ENCODE peak calls at places on chromosome 22, in four cellular contexts. B, C, N and Q are unnamed samples.
A peak's percentile ranks its signal among the peaks of the same experiment; 100 is the strongest.

GRCh38 chr22:20904008-20904979 is 12.9 kb upstream of the CRKL start:
- DNase-seq in B (no peak), C (no peak), N (no peak), Q (peak; percentile 96)

GRCh38 chr22:41564563-41564962 is 3.8 kb downstream of the CSDC2 start:
- DNase-seq in B (no peak), C (no peak), N (no peak), Q (peak; percentile 40)

GRCh38 chr22:31442768-31443489 is 43.5 kb downstream of the DRG1 start:
- DNase-seq in B (no peak), C (no peak), N (no peak), Q (no peak)

GRCh38 chr22:39311592-39312400 is 7.6 kb downstream of the RPL3 start:
- DNase-seq in B (no peak), C (peak; percentile 72), N (no peak), Q (no peak)

GRCh38 chr22:26362471-26362870 is 66.6 kb upstream of the ASPHD2 start:
- DNase-seq in B (no peak), C (no peak), N (no peak), Q (no peak)

GRCh38 chr22:23394525-23395326 is 185.4 kb downstream of the IGLL1 start:
- DNase-seq in B (no peak), C (no peak), N (no peak), Q (no peak)

GRCh38 chr22:22161924-22162851 is 82.4 kb upstream of the VPREB1 start:
- DNase-seq in B (no peak), C (no peak), N (no peak), Q (no peak)

GRCh38 chr22:20403779-20404140 is 9.8 kb downstream of the ZNF74 start:
- DNase-seq in B (no peak), C (no peak), N (no peak), Q (no peak)

GRCh38 chr22:17920145-17920605 is 104.2 kb downstream of the MICAL3 start:
- DNase-seq in B (no peak), C (peak; percentile 68), N (no peak), Q (peak; percentile 71)

GRCh38 chr22:18035740-18036139 is 11.4 kb upstream of the MICAL3 start:
- DNase-seq in B (no peak), C (peak; percentile 50), N (no peak), Q (no peak)

GRCh38 chr22:48703265-48703941 is 1124.3 kb downstream of the BRD1 start:
- DNase-seq in B (no peak), C (no peak), N (no peak), Q (no peak)

GRCh38 chr22:27919943-27920755 is 1.1 kb upstream of the PITPNB start:
- DNase-seq in B (peak; percentile 54), C (peak; percentile 60), N (no peak), Q (peak; percentile 85)

GRCh38 chr22:34760276-34761008 is 305.5 kb upstream of the ISX start:
- DNase-seq in B (no peak), C (no peak), N (no peak), Q (no peak)

GRCh38 chr22:27224485-27225364 is 567.3 kb downstream of the MIAT start:
- DNase-seq in B (no peak), C (no peak), N (no peak), Q (peak; percentile 90)

GRCh38 chr22:40606306-40606705 is 30.2 kb downstream of the MRTFA start:
- DNase-seq in B (no peak), C (no peak), N (no peak), Q (no peak)

GRCh38 chr22:41998361-41999261 is at the start of gene WBP2NL:
- DNase-seq in B (no peak), C (no peak), N (no peak), Q (no peak)

GRCh38 chr22:27133951-27134664 is 476.7 kb downstream of the MIAT start:
- DNase-seq in B (no peak), C (no peak), N (no peak), Q (peak; percentile 91)

GRCh38 chr22:22110548-22111266 is 128.1 kb upstream of the TOP3B start:
- DNase-seq in B (peak; percentile 45), C (peak; percentile 51), N (no peak), Q (peak; percentile 57)

GRCh38 chr22:48760481-48761238 is 1067.0 kb downstream of the BRD1 start:
- DNase-seq in B (no peak), C (peak; percentile 12), N (no peak), Q (no peak)

GRCh38 chr22:24975813-24976341 is 23.4 kb downstream of the KIAA1671 start:
- DNase-seq in B (no peak), C (no peak), N (no peak), Q (peak; percentile 56)

GRCh38 chr22:23845661-23846469 is 7.1 kb upstream of the DERL3 start:
- DNase-seq in B (no peak), C (no peak), N (no peak), Q (no peak)

GRCh38 chr22:26615149-26615548 is 2.7 kb downstream of the CRYBB1 start:
- DNase-seq in B (no peak), C (no peak), N (no peak), Q (no peak)

GRCh38 chr22:20186183-20186870 is 35.5 kb upstream of the CCDC188 start:
- DNase-seq in B (no peak), C (peak; percentile 87), N (peak; percentile 61), Q (no peak)

GRCh38 chr22:21042978-21043855 is 2.5 kb upstream of the LRRC74B start:
- DNase-seq in B (no peak), C (no peak), N (no peak), Q (peak; percentile 16)

GRCh38 chr22:26660961-26661578 is 3.7 kb downstream of the MIAT start:
- DNase-seq in B (peak; percentile 80), C (no peak), N (no peak), Q (no peak)

GRCh38 chr22:43477966-43478365 is 66.2 kb downstream of the MPPED1 start:
- DNase-seq in B (no peak), C (no peak), N (no peak), Q (no peak)

GRCh38 chr22:40509401-40510134 is 127.0 kb downstream of the MRTFA start:
- DNase-seq in B (no peak), C (no peak), N (no peak), Q (peak; percentile 95)

GRCh38 chr22:38973289-38974169 is 8.6 kb upstream of the APOBEC3B start:
- DNase-seq in B (peak; percentile 52), C (peak; percentile 80), N (peak; percentile 25), Q (peak; percentile 43)

GRCh38 chr22:42074153-42074750 is at the start of gene PHETA2:
- DNase-seq in B (no peak), C (peak; percentile 48), N (no peak), Q (no peak)

GRCh38 chr22:41140365-41140957 is 48.1 kb downstream of the EP300 start:
- DNase-seq in B (no peak), C (no peak), N (no peak), Q (no peak)

GRCh38 chr22:40121463-40121862 is 56.3 kb upstream of the TNRC6B start:
- DNase-seq in B (no peak), C (no peak), N (no peak), Q (no peak)

GRCh38 chr22:22796729-22797128 is 90.9 kb upstream of the IGLL5 start:
- DNase-seq in B (no peak), C (no peak), N (no peak), Q (no peak)

DNA sequence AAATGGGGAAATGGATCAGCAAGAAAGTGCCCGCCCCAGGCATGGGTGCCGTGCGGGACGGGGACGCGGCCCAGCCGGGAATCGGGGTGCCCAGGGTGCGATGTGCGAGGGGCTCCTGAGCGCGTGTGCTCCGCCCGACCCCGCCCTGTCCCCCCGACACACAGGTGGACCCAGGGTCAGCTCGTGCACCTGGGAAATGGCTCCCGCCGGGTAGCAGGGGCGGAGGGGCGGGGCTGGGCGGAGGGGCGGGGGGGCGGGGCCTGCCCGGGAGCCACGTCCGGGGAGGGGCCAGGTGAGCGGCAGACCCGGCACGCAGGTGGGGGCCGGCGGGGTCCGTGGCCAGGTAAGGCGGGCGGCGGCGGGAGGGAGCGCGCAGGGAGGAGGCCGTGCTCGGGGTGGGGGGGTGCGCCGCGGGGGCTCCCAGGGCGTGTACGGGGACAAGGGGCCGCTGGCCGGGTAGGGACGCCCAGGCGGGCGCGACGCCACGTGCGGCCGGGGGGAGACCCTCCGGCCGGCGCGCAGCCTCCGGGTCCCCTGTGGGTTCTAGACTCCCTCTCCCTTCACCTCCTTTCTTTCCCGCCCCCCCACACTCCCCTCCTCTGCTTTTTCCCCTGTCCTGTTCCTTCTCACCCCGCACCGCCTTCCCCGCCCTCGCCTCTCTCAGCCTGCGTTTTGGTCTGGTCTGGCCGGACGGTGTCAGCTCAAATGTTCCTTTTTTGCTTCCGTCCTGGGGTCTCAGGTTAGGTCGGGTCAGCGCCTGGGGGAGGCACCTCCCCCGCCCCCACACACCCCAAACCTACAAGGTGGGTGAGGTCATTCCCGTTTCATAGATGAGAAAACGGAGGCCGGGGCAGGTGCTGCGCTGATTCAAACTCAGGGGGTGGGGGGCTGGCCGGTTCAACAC is at the start of gene ARHGAP8:
- DNase-seq in B (no peak), C (peak; percentile 87), N (no peak), Q (no peak)
- H2BK12ac ChIP-seq in B (no peak within 1 kb of the TSS), C (no peak within 1 kb of the TSS), N (no peak within 1 kb of the TSS), Q (no peak within 1 kb of the TSS)

GRCh38 chr22:46464701-46465347 is 72.6 kb downstream of the CELSR1 start:
- DNase-seq in B (no peak), C (no peak), N (no peak), Q (no peak)
- H2BK12ac ChIP-seq in B (no peak overlapping the region), C (no peak overlapping the region), N (no peak overlapping the region), Q (no peak overlapping the region)

GRCh38 chr22:36364255-36365019 is 23.3 kb downstream of the MYH9 start:
- DNase-seq in B (no peak), C (no peak), N (no peak), Q (peak; percentile 64)
- H2BK12ac ChIP-seq in B (no peak overlapping the region), C (no peak overlapping the region), N (peak overlapping the region; percentile 90), Q (no peak overlapping the region)

GRCh38 chr22:28985581-28986290 is 75.9 kb downstream of the C22orf31 start:
- DNase-seq in B (no peak), C (no peak), N (no peak), Q (no peak)

GRCh38 chr22:28984482-28985158 is 77.0 kb downstream of the C22orf31 start:
- DNase-seq in B (no peak), C (no peak), N (no peak), Q (no peak)

GRCh38 chr22:28983190-28983589 is 78.4 kb downstream of the C22orf31 start:
- DNase-seq in B (no peak), C (no peak), N (no peak), Q (no peak)

GRCh38 chr22:28981818-28982499 is 79.7 kb downstream of the C22orf31 start:
- DNase-seq in B (no peak), C (no peak), N (no peak), Q (no peak)

DNA sequence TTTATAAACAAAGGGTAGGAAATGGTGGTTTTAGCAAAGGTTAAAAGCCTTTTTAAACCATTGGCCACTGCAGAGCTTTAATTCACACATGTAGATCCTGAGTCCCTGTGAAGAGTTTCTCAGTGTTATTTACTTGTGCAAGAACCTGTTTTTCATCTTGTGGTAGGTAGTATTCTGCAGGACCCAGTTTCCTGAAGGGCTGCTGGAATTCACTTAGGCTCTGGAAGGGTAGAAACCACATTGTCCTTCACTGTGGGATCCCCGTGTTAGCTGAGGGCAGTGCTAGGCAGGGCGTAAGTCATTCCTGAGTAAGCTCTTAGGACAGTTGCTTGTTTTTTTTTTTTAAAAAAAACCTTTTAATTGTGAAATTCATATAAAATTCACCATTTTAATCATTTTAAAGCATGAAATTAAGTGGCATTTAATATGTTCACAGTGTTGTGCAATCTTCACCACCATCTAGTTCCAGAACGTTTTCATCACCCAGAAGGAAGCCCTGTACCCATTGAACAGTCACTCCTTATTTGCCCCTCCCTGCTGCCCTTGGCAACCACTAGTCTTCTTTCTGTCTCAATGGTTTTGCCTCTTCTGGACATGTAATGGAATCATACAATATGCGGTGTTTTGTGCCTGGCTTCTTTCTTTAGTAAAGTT is 77.7 kb downstream of the C22orf31 start:
- DNase-seq in B (no peak), C (no peak), N (no peak), Q (no peak)
- H2BK12ac ChIP-seq in B (no peak overlapping the region), C (no peak overlapping the region), N (no peak overlapping the region), Q (no peak overlapping the region)

GRCh38 chr22:32531955-32532818 is 57.6 kb downstream of the FBXO7 start:
- DNase-seq in B (peak; percentile 18), C (peak; percentile 91), N (peak; percentile 62), Q (peak; percentile 60)
- H2BK12ac ChIP-seq in B (peak overlapping the region; percentile 68), C (no peak overlapping the region), N (no peak overlapping the region), Q (peak overlapping the region; percentile 87)